ENCODE peak calls at places on chromosome 16, in eight cellular contexts. I, G, K, O, B, Z, T and L are unnamed samples.

GRCh38 chr16:10385725-10386516 is at the start of gene ATF7IP2:
- DNase-seq in O (peak), B (peak), Z (peak), T (peak), I (peak), K (peak), G (peak), L (peak)

GRCh38 chr16:66272461-66272860 is 94.0 kb upstream of the CDH5 start:
- DNase-seq in B (no peak), K (no peak), T (no peak), I (no peak), G (no peak), Z (no peak), O (no peak), L (no peak)

GRCh38 chr16:62038225-62038624 is 2.0 kb upstream of the CDH8 start:
- DNase-seq in B (no peak), G (no peak), Z (no peak), K (no peak), T (no peak), I (no peak), O (no peak), L (no peak)

GRCh38 chr16:28130099-28131088 is 66.9 kb upstream of the GSG1L start:
- DNase-seq in K (no peak), B (no peak), I (peak), T (no peak), Z (no peak), O (no peak), G (no peak), L (no peak)

GRCh38 chr16:85391769-85392583 is 221.1 kb upstream of the GSE1 start:
- DNase-seq in T (no peak), B (no peak), I (no peak), G (no peak), K (no peak), Z (no peak), O (no peak), L (no peak)

GRCh38 chr16:86584726-86585721 is 6.7 kb downstream of the FOXL1 start:
- DNase-seq in K (no peak), I (peak), O (peak), B (no peak), T (no peak), Z (peak), G (peak), L (peak)

GRCh38 chr16:1863681-1864460 is 8.1 kb downstream of the MEIOB start:
- DNase-seq in K (peak), Z (peak), I (no peak), T (no peak), O (peak), B (peak), G (peak), L (no peak)

GRCh38 chr16:19169081-19169639 is 1.1 kb downstream of the SYT17 start:
- DNase-seq in K (no peak), B (no peak), T (no peak), G (no peak), Z (no peak), I (no peak), O (no peak), L (no peak)

GRCh38 chr16:89621136-89621697 is 7.8 kb downstream of the DPEP1 start:
- DNase-seq in T (no peak), K (no peak), I (no peak), G (no peak), Z (no peak), B (no peak), O (no peak), L (no peak)

GRCh38 chr16:68368602-68368944 is 57.8 kb downstream of the PRMT7 start:
- DNase-seq in Z (no peak), T (no peak), G (no peak), B (no peak), I (no peak), K (no peak), O (no peak), L (no peak)

GRCh38 chr16:63403792-63404191 is 1367.6 kb upstream of the CDH8 start:
- DNase-seq in T (no peak), G (no peak), I (no peak), Z (no peak), B (no peak), K (no peak), O (no peak), L (no peak)

GRCh38 chr16:48317614-48318013 is 67.6 kb downstream of the SIAH1 start:
- DNase-seq in O (peak), T (no peak), G (peak), Z (no peak), K (no peak), I (peak), B (no peak), L (no peak)